ENCODE peak calls at places on chromosomes 16 and 17, in ten cellular contexts. T is iris pigment epithelial cell, M is pancreas, C is T-helper 2 cell, O is EL, Q is RPMI8226, F is NCI-H524 treated with DMSO at 0.1 percent for 48 hours, P is H7, L is PC-3, X is fibroblast of the conjunctiva. K is an unnamed sample.

GRCh38 chr17:40538019-40538935 is 27.0 kb downstream of the CCR7 start:
- DNase-seq in T (no peak), M (peak; percentile 85), C (no peak), O (peak; percentile 73), Q (no peak), F (no peak), P (no peak), L (no peak), X (no peak), K (no peak)

GRCh38 chr16:84761448-84762368 is 58.1 kb upstream of the CRISPLD2 start:
- DNase-seq in T (peak; percentile 59), M (no peak), C (no peak), O (peak; percentile 40), Q (no peak), F (no peak), P (no peak), L (no peak), X (no peak), K (no peak)

GRCh38 chr16:57795431-57795878 is 6.8 kb downstream of the KIFC3 start:
- DNase-seq in T (peak; percentile 63), M (peak; percentile 75), C (no peak), O (peak; percentile 44), Q (peak; percentile 90), F (peak; percentile 56), P (peak; percentile 90), L (peak; percentile 72), X (no peak), K (peak; percentile 85)

GRCh38 chr16:12664334-12664733 is 139.4 kb downstream of the CPPED1 start:
- DNase-seq in T (no peak), M (no peak), C (no peak), O (no peak), Q (no peak), F (peak; percentile 10), P (no peak), L (no peak), X (no peak), K (no peak)

GRCh38 chr17:19018600-19018950 is 14.0 kb upstream of the FAM83G start:
- DNase-seq in T (no peak), M (no peak), C (no peak), O (no peak), Q (no peak), F (no peak), P (no peak), L (no peak), X (no peak), K (no peak)

GRCh38 chr17:66814570-66814969 is 20.3 kb upstream of the CACNG5 start:
- DNase-seq in T (no peak), M (no peak), C (no peak), O (no peak), Q (no peak), F (no peak), P (no peak), L (no peak), X (no peak), K (no peak)

GRCh38 chr16:30148101-30148500 is 25.1 kb upstream of the MAPK3 start:
- DNase-seq in T (no peak), M (no peak), C (no peak), O (no peak), Q (no peak), F (no peak), P (no peak), L (no peak), X (no peak), K (no peak)

GRCh38 chr17:28328325-28328724 is 6.9 kb downstream of the IFT20 start:
- DNase-seq in T (no peak), M (peak; percentile 3), C (no peak), O (peak; percentile 39), Q (no peak), F (no peak), P (no peak), L (no peak), X (no peak), K (no peak)

GRCh38 chr17:57286372-57287105 is 30.2 kb downstream of the MSI2 start:
- DNase-seq in T (peak; percentile 44), M (no peak), C (no peak), O (no peak), Q (no peak), F (no peak), P (no peak), L (no peak), X (no peak), K (no peak)

GRCh38 chr17:13113821-13114525 is 96.1 kb upstream of the ELAC2 start:
- DNase-seq in T (no peak), M (no peak), C (no peak), O (no peak), Q (no peak), F (no peak), P (no peak), L (no peak), X (no peak), K (no peak)

GRCh38 chr17:9273334-9274118 is 252.2 kb downstream of the NTN1 start:
- DNase-seq in T (no peak), M (no peak), C (no peak), O (no peak), Q (no peak), F (no peak), P (no peak), L (no peak), X (no peak), K (no peak)

GRCh38 chr17:5592382-5592781 is 8.1 kb upstream of the NLRP1 start:
- DNase-seq in T (peak; percentile 41), M (no peak), C (no peak), O (peak; percentile 49), Q (peak; percentile 34), F (no peak), P (no peak), L (peak; percentile 79), X (peak; percentile 28), K (peak; percentile 67)

GRCh38 chr17:38815576-38816193 is 9.4 kb downstream of the CWC25 start:
- DNase-seq in T (peak; percentile 89), M (no peak), C (no peak), O (peak; percentile 72), Q (no peak), F (no peak), P (no peak), L (peak; percentile 11), X (no peak), K (no peak)

K was measured in MM.1S.